ENCODE peak calls at places on chromosomes 6 and 20, in four cellular contexts. One of them, this sample, is unnamed.

GRCh38 chr20:10171864-10172751 is 46.5 kb upstream of the SNAP25 start:
- DNase-seq in HepG2: no peak
- DNase-seq in GM12878: no peak
- DNase-seq in K562: no peak
- DNase-seq in this sample: peak

GRCh38 chr20:33112547-33113386 is 33.3 kb downstream of the BPIFB4 start:
- DNase-seq in GM12878: no peak
- DNase-seq in K562: no peak
- DNase-seq in HepG2: no peak
- DNase-seq in this sample: no peak

GRCh38 chr6:26445934-26446667 is 5.8 kb downstream of the BTN3A3 start:
- DNase-seq in HepG2: no peak
- DNase-seq in K562: no peak
- DNase-seq in GM12878: peak
- DNase-seq in this sample: no peak

GRCh38 chr6:135920689-135921088 is 69.2 kb downstream of the PDE7B start:
- DNase-seq in HepG2: no peak
- DNase-seq in GM12878: no peak
- DNase-seq in K562: no peak
- DNase-seq in this sample: no peak

GRCh38 chr6:43171284-43172126 is 436 bp downstream of the SRF start:
- DNase-seq in K562: no peak
- DNase-seq in GM12878: no peak
- DNase-seq in HepG2: no peak
- DNase-seq in this sample: no peak

GRCh38 chr6:149164199-149164745 is 153.2 kb upstream of the TAB2 start:
- DNase-seq in HepG2: no peak
- DNase-seq in K562: no peak
- DNase-seq in GM12878: no peak
- DNase-seq in this sample: no peak

GRCh38 chr6:92274588-92274987 is 1144.8 kb downstream of the EPHA7 start:
- DNase-seq in K562: no peak
- DNase-seq in GM12878: no peak
- DNase-seq in HepG2: no peak
- DNase-seq in this sample: no peak

GRCh38 chr6:158518196-158519127 is 41.4 kb upstream of the TMEM181 start:
- DNase-seq in K562: peak
- DNase-seq in GM12878: peak
- DNase-seq in HepG2: peak
- DNase-seq in this sample: peak

GRCh38 chr6:165308926-165309731 is at the start of gene C6orf118:
- DNase-seq in K562: no peak
- DNase-seq in HepG2: no peak
- DNase-seq in GM12878: no peak
- DNase-seq in this sample: peak

GRCh38 chr6:111552241-111552744 is 53.4 kb downstream of the TRAF3IP2 start:
- DNase-seq in HepG2: no peak
- DNase-seq in GM12878: no peak
- DNase-seq in K562: no peak
- DNase-seq in this sample: peak

GRCh38 chr6:36139431-36139830 is 9.1 kb downstream of the MAPK13 start:
- DNase-seq in GM12878: no peak
- DNase-seq in HepG2: no peak
- DNase-seq in K562: peak
- DNase-seq in this sample: no peak

GRCh38 chr6:105204768-105205167 is 25.0 kb upstream of the POPDC3 start:
- DNase-seq in GM12878: no peak
- DNase-seq in K562: no peak
- DNase-seq in HepG2: no peak
- DNase-seq in this sample: no peak

GRCh38 chr6:48111143-48111506 is at the start of gene PTCHD4:
- DNase-seq in HepG2: peak
- DNase-seq in GM12878: no peak
- DNase-seq in K562: no peak
- DNase-seq in this sample: peak

GRCh38 chr6:13924949-13925881 is at the start of gene RNF182:
- DNase-seq in GM12878: no peak
- DNase-seq in HepG2: no peak
- DNase-seq in K562: peak
- DNase-seq in this sample: no peak

GRCh38 chr20:23122321-23122720 is 36.2 kb upstream of the CD93 start:
- DNase-seq in GM12878: no peak
- DNase-seq in HepG2: no peak
- DNase-seq in K562: no peak
- DNase-seq in this sample: no peak

GRCh38 chr20:50251992-50252491 is 61.4 kb downstream of the CEBPB start:
- DNase-seq in HepG2: no peak
- DNase-seq in K562: no peak
- DNase-seq in GM12878: no peak
- DNase-seq in this sample: no peak

GRCh38 chr6:44855562-44856494 is 468.3 kb downstream of the CDC5L start:
- DNase-seq in K562: no peak
- DNase-seq in GM12878: no peak
- DNase-seq in HepG2: no peak
- DNase-seq in this sample: no peak

GRCh38 chr6:91081452-91082067 is 494.7 kb upstream of the MAP3K7 start:
- DNase-seq in GM12878: no peak
- DNase-seq in K562: peak
- DNase-seq in HepG2: peak
- DNase-seq in this sample: no peak

GRCh38 chr20:56360133-56360898 is 1.5 kb downstream of the FAM210B start:
- DNase-seq in K562: no peak
- DNase-seq in GM12878: no peak
- DNase-seq in HepG2: peak
- DNase-seq in this sample: no peak

GRCh38 chr6:63634630-63635029 is 972 bp upstream of the PHF3 start:
- DNase-seq in K562: no peak
- DNase-seq in HepG2: peak
- DNase-seq in GM12878: no peak
- DNase-seq in this sample: no peak

GRCh38 chr6:134517145-134517658 is 199.3 kb upstream of the SGK1 start:
- DNase-seq in K562: no peak
- DNase-seq in HepG2: peak
- DNase-seq in GM12878: no peak
- DNase-seq in this sample: no peak

GRCh38 chr20:19368351-19368750 is 155.9 kb downstream of the SLC24A3 start:
- DNase-seq in K562: no peak
- DNase-seq in GM12878: no peak
- DNase-seq in HepG2: no peak
- DNase-seq in this sample: no peak

GRCh38 chr6:40586369-40586768 is 795 bp downstream of the LRFN2 start:
- DNase-seq in GM12878: no peak
- DNase-seq in HepG2: no peak
- DNase-seq in K562: no peak
- DNase-seq in this sample: peak

GRCh38 chr6:40586800-40587201 is 363 bp downstream of the LRFN2 start:
- DNase-seq in HepG2: no peak
- DNase-seq in GM12878: no peak
- DNase-seq in K562: no peak
- DNase-seq in this sample: no peak

GRCh38 chr6:40587240-40588069 is at the start of gene LRFN2:
- DNase-seq in K562: peak
- DNase-seq in GM12878: no peak
- DNase-seq in HepG2: peak
- DNase-seq in this sample: peak

GRCh38 chr6:40588480-40588879 is 1.3 kb upstream of the LRFN2 start:
- DNase-seq in HepG2: no peak
- DNase-seq in K562: no peak
- DNase-seq in GM12878: no peak
- DNase-seq in this sample: no peak

GRCh38 chr6:40588070-40588384 is 863 bp upstream of the LRFN2 start:
- DNase-seq in GM12878: no peak
- DNase-seq in HepG2: no peak
- DNase-seq in K562: no peak
- DNase-seq in this sample: no peak
- H3K9ac ChIP-seq in GM12878: no peak
- H3K9ac ChIP-seq in HepG2: no peak
- H3K9ac ChIP-seq in K562: no peak
- H3K9ac ChIP-seq in this sample: no peak

GRCh38 chr6:131013495-131013894 is 49.5 kb downstream of the EPB41L2 start:
- DNase-seq in HepG2: no peak
- DNase-seq in K562: no peak
- DNase-seq in GM12878: no peak
- DNase-seq in this sample: no peak
- TF ChIP-seq TAF1 in HepG2: no peak
- TF ChIP-seq TAF1 in K562: no peak
- TF ChIP-seq TAF1 in GM12878: no peak
- TF ChIP-seq TAF1 in this sample: no peak

DNA sequence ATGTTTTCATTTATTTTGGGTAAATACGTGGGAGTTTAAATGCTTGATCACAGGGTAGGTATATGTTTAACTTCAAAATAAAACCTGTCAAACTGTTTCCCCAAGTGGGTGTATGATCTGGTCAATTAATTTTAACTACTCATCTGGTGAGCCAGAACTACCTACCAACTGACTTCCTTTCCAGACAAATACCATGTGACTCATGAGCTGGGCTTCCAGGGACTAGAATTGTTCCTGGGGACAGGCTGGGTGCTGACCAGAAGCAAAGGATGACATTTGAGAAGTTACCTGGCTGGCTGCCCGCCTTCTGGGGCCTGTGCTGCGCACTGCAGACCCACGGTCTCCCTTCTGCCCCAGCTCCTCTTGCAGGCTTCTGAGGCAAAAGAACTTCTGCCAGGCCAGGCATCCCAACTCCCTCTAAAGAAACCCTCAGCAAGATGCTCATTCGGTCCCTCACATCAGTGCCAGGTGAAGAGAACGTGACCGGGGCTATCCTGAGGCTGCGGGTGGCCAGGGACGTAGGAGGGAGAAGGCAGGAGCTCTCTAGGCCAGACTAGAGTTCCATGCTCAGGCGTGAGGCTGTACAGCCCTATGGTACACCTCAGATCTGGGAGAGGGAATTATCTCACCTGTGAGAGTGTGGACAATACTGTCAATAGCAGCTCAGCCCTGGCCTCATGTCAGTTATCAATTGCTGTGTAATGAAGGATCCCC is 103.6 kb downstream of the JPH2 start:
- DNase-seq in K562: no peak
- DNase-seq in GM12878: no peak
- DNase-seq in HepG2: no peak
- DNase-seq in this sample: no peak
- TF ChIP-seq SP1 in K562: no peak
- TF ChIP-seq SP1 in GM12878: no peak
- TF ChIP-seq SP1 in HepG2: no peak
- TF ChIP-seq SP1 in this sample: no peak

GRCh38 chr6:1324926-1325325 is 13.0 kb downstream of the FOXQ1 start:
- DNase-seq in GM12878: no peak
- DNase-seq in K562: no peak
- DNase-seq in HepG2: peak
- DNase-seq in this sample: no peak
- H3K9ac ChIP-seq in GM12878: no peak
- H3K9ac ChIP-seq in K562: no peak
- H3K9ac ChIP-seq in HepG2: peak
- H3K9ac ChIP-seq in this sample: no peak

GRCh38 chr20:53331151-53331973 is 262.3 kb downstream of the ZNF217 start:
- DNase-seq in HepG2: peak
- DNase-seq in K562: peak
- DNase-seq in GM12878: no peak
- DNase-seq in this sample: no peak
- TF ChIP-seq TAF1 in HepG2: no peak
- TF ChIP-seq TAF1 in K562: peak
- TF ChIP-seq TAF1 in GM12878: no peak
- TF ChIP-seq TAF1 in this sample: no peak

DNA sequence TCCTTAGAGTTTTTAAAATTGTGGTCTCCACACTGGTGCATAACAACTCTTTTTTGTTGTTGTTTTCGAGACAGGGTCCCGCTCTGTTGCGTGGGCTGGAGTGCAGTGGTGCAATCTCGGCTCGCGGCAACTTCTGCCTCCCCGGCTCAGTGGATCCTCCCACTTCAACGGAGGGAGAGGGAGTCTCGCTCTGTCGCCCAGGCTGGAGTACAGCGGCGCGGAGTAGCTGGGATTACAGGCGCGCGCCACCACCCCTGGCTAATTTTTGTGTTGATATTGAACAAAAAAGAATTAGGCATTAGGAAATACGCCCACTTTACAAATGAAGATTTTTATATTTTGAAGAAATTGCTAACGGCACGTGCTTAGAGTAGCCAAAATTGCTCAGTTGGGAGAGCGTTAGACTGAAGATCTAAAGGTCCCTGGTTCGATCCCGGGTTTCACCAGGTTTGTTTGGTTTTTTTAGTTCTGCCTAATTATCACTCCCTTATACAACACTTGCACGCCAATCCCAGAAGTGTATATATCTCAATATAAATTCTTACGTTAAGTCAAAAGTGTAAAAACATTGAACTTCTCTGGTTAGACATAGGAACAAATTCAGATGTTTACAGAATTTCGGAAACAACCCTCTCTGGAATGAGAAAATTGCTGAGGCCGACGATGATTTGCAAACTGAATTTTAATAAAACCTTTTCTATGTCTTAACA is 159.6 kb downstream of the TRIM27 start:
- DNase-seq in K562: peak
- DNase-seq in GM12878: no peak
- DNase-seq in HepG2: no peak
- DNase-seq in this sample: no peak
- TF ChIP-seq SP1 in K562: peak
- TF ChIP-seq SP1 in GM12878: no peak
- TF ChIP-seq SP1 in HepG2: no peak
- TF ChIP-seq SP1 in this sample: no peak

DNA sequence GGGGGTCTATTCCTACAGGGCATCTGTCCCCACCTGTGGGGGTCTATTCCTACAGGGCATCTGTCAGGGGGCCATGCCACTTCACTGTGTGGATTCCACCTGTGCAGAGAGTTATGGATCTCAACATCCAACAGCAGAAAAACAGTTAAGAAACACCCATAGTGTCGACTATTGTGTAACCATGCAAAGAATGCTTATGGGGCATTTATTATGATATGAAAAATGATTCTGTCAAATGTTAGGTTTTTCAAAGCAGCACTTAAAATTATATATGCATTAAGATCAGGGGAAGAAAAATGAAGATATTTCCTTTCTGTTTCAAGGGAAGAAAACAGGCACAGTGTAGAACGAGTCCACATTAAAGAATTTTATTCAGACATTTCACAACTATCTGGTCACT is 2.9 kb downstream of the GPR31 start:
- DNase-seq in K562: no peak
- DNase-seq in HepG2: no peak
- DNase-seq in GM12878: no peak
- DNase-seq in this sample: no peak
- H3K9ac ChIP-seq in K562: no peak
- H3K9ac ChIP-seq in HepG2: no peak
- H3K9ac ChIP-seq in GM12878: no peak
- H3K9ac ChIP-seq in this sample: no peak